ENCODE peak calls at places on chromosome 18, in seven cellular contexts. G, K, H, S, W, P and Q are unnamed samples.

GRCh38 chr18:74316257-74317180 is 880 bp downstream of the C18orf63 start:
- DNase-seq in G (no peak), K (no peak), H (peak), S (no peak), W (peak), P (no peak), Q (peak)

GRCh38 chr18:23712445-23712844 is 23.2 kb downstream of the LAMA3 start:
- DNase-seq in G (no peak), K (no peak), H (no peak), S (no peak), W (no peak), P (no peak), Q (no peak)

GRCh38 chr18:34207344-34207851 is 17.3 kb downstream of the NOL4 start:
- DNase-seq in G (no peak), K (no peak), H (no peak), S (no peak), W (no peak), P (no peak), Q (no peak)

GRCh38 chr18:3040183-3040582 is 27.2 kb upstream of the LPIN2 start:
- DNase-seq in G (no peak), K (no peak), H (no peak), S (no peak), W (no peak), P (no peak), Q (no peak)

GRCh38 chr18:12231986-12232385 is 22.2 kb upstream of the CIDEA start:
- DNase-seq in G (no peak), K (no peak), H (no peak), S (no peak), W (no peak), P (no peak), Q (no peak)

GRCh38 chr18:57980573-57981348 is 63.3 kb upstream of the NEDD4L start:
- DNase-seq in G (no peak), K (no peak), H (no peak), S (no peak), W (no peak), P (no peak), Q (no peak)

GRCh38 chr18:13376841-13377351 is 158.3 kb downstream of the LDLRAD4 start:
- DNase-seq in G (no peak), K (no peak), H (no peak), S (no peak), W (no peak), P (no peak), Q (no peak)

GRCh38 chr18:38751897-38752296 is 1186.3 kb upstream of the CELF4 start:
- DNase-seq in G (no peak), K (no peak), H (no peak), S (no peak), W (no peak), P (no peak), Q (peak)

GRCh38 chr18:63550068-63550467 is 7.9 kb downstream of the SERPINB12 start:
- DNase-seq in G (no peak), K (no peak), H (no peak), S (no peak), W (no peak), P (no peak), Q (no peak)

GRCh38 chr18:26614374-26614773 is 66.0 kb upstream of the KCTD1 start:
- DNase-seq in G (no peak), K (no peak), H (no peak), S (no peak), W (peak), P (no peak), Q (no peak)

GRCh38 chr18:59881728-59882685 is 17.8 kb upstream of the PMAIP1 start:
- DNase-seq in G (no peak), K (no peak), H (peak), S (no peak), W (peak), P (no peak), Q (peak)

GRCh38 chr18:79916546-79917350 is 34.7 kb downstream of the SLC66A2 start:
- DNase-seq in G (peak), K (no peak), H (no peak), S (no peak), W (no peak), P (no peak), Q (no peak)

GRCh38 chr18:58788971-58789797 is 75.5 kb upstream of the ZNF532 start:
- DNase-seq in G (peak), K (no peak), H (peak), S (no peak), W (peak), P (no peak), Q (peak)

GRCh38 chr18:7514796-7515440 is 52.2 kb upstream of the PTPRM start:
- DNase-seq in G (peak), K (peak), H (no peak), S (no peak), W (peak), P (no peak), Q (no peak)

GRCh38 chr18:34639662-34640061 is 70.4 kb upstream of the DTNA start:
- DNase-seq in G (no peak), K (no peak), H (no peak), S (no peak), W (no peak), P (no peak), Q (no peak)

GRCh38 chr18:3281456-3282400 is 19.8 kb downstream of the MYL12B start:
- DNase-seq in G (no peak), K (peak), H (peak), S (no peak), W (peak), P (no peak), Q (peak)

GRCh38 chr18:4035521-4035920 is 419.6 kb downstream of the DLGAP1 start:
- DNase-seq in G (no peak), K (no peak), H (no peak), S (no peak), W (peak), P (no peak), Q (no peak)

GRCh38 chr18:56402872-56403516 is 235.4 kb downstream of the TXNL1 start:
- DNase-seq in G (no peak), K (no peak), H (peak), S (no peak), W (no peak), P (no peak), Q (peak)

GRCh38 chr18:26863122-26863879 is 2.2 kb downstream of the AQP4 start:
- DNase-seq in G (peak), K (no peak), H (no peak), S (no peak), W (peak), P (no peak), Q (no peak)

GRCh38 chr18:33577688-33578370 is at the start of gene ASXL3:
- DNase-seq in G (peak), K (peak), H (no peak), S (no peak), W (peak), P (no peak), Q (peak)

GRCh38 chr18:32529737-32530420 is 59.2 kb upstream of the GAREM1 start:
- DNase-seq in G (no peak), K (no peak), H (no peak), S (no peak), W (no peak), P (no peak), Q (no peak)

GRCh38 chr18:36766836-36767235 is 62.0 kb downstream of the TPGS2 start:
- DNase-seq in G (no peak), K (no peak), H (no peak), S (no peak), W (no peak), P (no peak), Q (no peak)

GRCh38 chr18:29154196-29154757 is 977.3 kb upstream of the CDH2 start:
- DNase-seq in G (no peak), K (no peak), H (peak), S (no peak), W (no peak), P (peak), Q (no peak)

GRCh38 chr18:74453011-74453571 is 4.0 kb downstream of the DIPK1C start:
- DNase-seq in G (no peak), K (peak), H (no peak), S (no peak), W (no peak), P (no peak), Q (no peak)

GRCh38 chr18:58687871-58688308 is 16.6 kb downstream of the MALT1 start:
- DNase-seq in G (no peak), K (no peak), H (no peak), S (no peak), W (no peak), P (no peak), Q (no peak)

GRCh38 chr18:68734311-68734710 is 19.4 kb upstream of the TMX3 start:
- DNase-seq in G (no peak), K (no peak), H (peak), S (no peak), W (no peak), P (no peak), Q (no peak)

GRCh38 chr18:11953113-11953512 is 28.2 kb upstream of the IMPA2 start:
- DNase-seq in G (no peak), K (no peak), H (peak), S (no peak), W (no peak), P (no peak), Q (peak)

GRCh38 chr18:57585421-57585820 is 1.1 kb downstream of the FECH start:
- DNase-seq in G (no peak), K (peak), H (peak), S (no peak), W (no peak), P (no peak), Q (no peak)

GRCh38 chr18:26717123-26717522 is 148.4 kb downstream of the AQP4 start:
- DNase-seq in G (peak), K (no peak), H (no peak), S (no peak), W (no peak), P (no peak), Q (no peak)

GRCh38 chr18:13611616-13612110 is 114.7 kb downstream of the FAM210A start:
- DNase-seq in G (peak), K (peak), H (peak), S (no peak), W (peak), P (peak), Q (peak)

GRCh38 chr18:36130039-36130831 is 536 bp downstream of the ELP2 start:
- DNase-seq in G (no peak), K (peak), H (peak), S (no peak), W (no peak), P (no peak), Q (no peak)

GRCh38 chr18:52287151-52287550 is 52.8 kb upstream of the DCC start:
- DNase-seq in G (no peak), K (no peak), H (no peak), S (no peak), W (peak), P (no peak), Q (no peak)

GRCh38 chr18:12046751-12047335 is 46.8 kb upstream of the ANKRD62 start:
- DNase-seq in G (no peak), K (no peak), H (no peak), S (no peak), W (peak), P (no peak), Q (no peak)

GRCh38 chr18:23229472-23229871 is 94.2 kb downstream of the CABLES1 start:
- DNase-seq in G (no peak), K (no peak), H (peak), S (no peak), W (no peak), P (no peak), Q (peak)

GRCh38 chr18:25979358-25979727 is 111.1 kb downstream of the SS18 start:
- DNase-seq in G (no peak), K (no peak), H (no peak), S (no peak), W (no peak), P (no peak), Q (no peak)

GRCh38 chr18:77132369-77133050 is at the start of gene MBP:
- DNase-seq in G (peak), K (no peak), H (no peak), S (no peak), W (peak), P (no peak), Q (no peak)

DNA sequence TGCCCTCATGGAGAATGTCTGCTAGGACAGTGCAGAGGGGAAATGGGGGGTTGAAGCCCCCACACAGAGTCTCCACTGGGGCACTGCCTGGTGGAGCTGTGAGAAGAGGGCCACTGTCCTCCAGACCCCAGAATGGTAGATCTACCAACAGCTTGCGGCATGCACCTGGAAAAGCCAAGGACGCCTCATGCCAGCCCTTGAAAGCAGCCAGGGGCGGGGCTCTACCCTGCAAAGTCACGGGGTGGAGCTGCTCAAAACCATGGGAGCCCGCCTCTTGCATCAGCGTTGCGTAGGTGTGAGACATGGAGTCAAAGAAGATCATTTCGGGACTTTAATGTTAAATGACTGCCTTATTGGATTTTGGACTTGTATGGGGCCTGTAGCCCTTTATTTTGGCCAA is 157.6 kb downstream of the DSEL start:
- DNase-seq in G (no peak), K (no peak), H (no peak), S (no peak), W (no peak), P (no peak), Q (no peak)
- H2BK5ac ChIP-seq in G (no peak), K (no peak), H (no peak), S (no peak), W (no peak), P (peak), Q (no peak)

GRCh38 chr18:9587924-9588323 is 26.4 kb downstream of the PPP4R1 start:
- DNase-seq in G (no peak), K (no peak), H (no peak), S (no peak), W (no peak), P (no peak), Q (no peak)

GRCh38 chr18:9581667-9582066 is 32.7 kb downstream of the PPP4R1 start:
- DNase-seq in G (no peak), K (no peak), H (no peak), S (no peak), W (no peak), P (no peak), Q (no peak)

GRCh38 chr18:9586814-9587213 is 27.5 kb downstream of the PPP4R1 start:
- DNase-seq in G (no peak), K (no peak), H (no peak), S (no peak), W (no peak), P (no peak), Q (no peak)
- H3K23ac ChIP-seq in G (no peak), K (no peak), H (no peak), S (no peak), W (no peak), P (no peak), Q (no peak)

GRCh38 chr18:8686556-8686955 is 18.8 kb upstream of the MTCL1 start:
- DNase-seq in G (no peak), K (no peak), H (no peak), S (no peak), W (peak), P (no peak), Q (no peak)
- H2BK5ac ChIP-seq in G (no peak), K (no peak), H (no peak), S (peak), W (no peak), P (no peak), Q (no peak)

GRCh38 chr18:6509417-6510198 is 94.9 kb upstream of the L3MBTL4 start:
- DNase-seq in G (no peak), K (no peak), H (no peak), S (no peak), W (peak), P (peak), Q (peak)
- H3K23ac ChIP-seq in G (no peak), K (no peak), H (no peak), S (no peak), W (peak), P (no peak), Q (no peak)

GRCh38 chr18:45151645-45152044 is 463.6 kb upstream of the SLC14A2 start:
- DNase-seq in G (no peak), K (no peak), H (no peak), S (no peak), W (no peak), P (no peak), Q (no peak)

GRCh38 chr18:45156941-45157340 is 458.3 kb upstream of the SLC14A2 start:
- DNase-seq in G (no peak), K (no peak), H (peak), S (no peak), W (no peak), P (no peak), Q (peak)

GRCh38 chr18:45149712-45150111 is 465.6 kb upstream of the SLC14A2 start:
- DNase-seq in G (no peak), K (no peak), H (no peak), S (no peak), W (no peak), P (no peak), Q (no peak)

DNA sequence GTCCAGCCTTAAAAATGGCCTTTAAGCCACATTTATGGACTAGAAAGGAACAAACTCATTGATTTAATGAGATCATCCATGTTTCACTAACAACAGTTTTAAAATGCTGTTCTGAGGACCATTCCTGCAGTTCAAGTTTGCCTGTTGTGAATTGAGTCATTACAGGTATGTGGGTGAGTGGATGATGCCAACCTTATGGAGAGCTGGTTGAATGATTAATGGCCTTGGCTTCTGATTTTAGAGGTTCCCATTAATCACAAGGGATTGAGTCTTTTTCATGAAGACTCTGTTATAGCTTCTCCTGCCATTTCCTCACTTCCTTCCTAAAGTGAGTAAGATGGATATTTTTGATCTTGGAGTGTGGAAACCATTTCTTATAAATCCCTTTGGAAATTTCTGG is 459.8 kb upstream of the SLC14A2 start:
- DNase-seq in G (no peak), K (no peak), H (no peak), S (no peak), W (no peak), P (no peak), Q (no peak)
- H2BK5ac ChIP-seq in G (no peak), K (no peak), H (no peak), S (no peak), W (no peak), P (no peak), Q (no peak)

GRCh38 chr18:24795129-24795528 is 334.7 kb downstream of the HRH4 start:
- DNase-seq in G (no peak), K (no peak), H (no peak), S (no peak), W (no peak), P (no peak), Q (no peak)

GRCh38 chr18:24793742-24794141 is 333.3 kb downstream of the HRH4 start:
- DNase-seq in G (no peak), K (no peak), H (peak), S (no peak), W (no peak), P (no peak), Q (no peak)

GRCh38 chr18:24790347-24790746 is 329.9 kb downstream of the HRH4 start:
- DNase-seq in G (no peak), K (no peak), H (no peak), S (no peak), W (no peak), P (no peak), Q (no peak)

GRCh38 chr18:24792164-24792563 is 331.7 kb downstream of the HRH4 start:
- DNase-seq in G (no peak), K (no peak), H (peak), S (no peak), W (peak), P (no peak), Q (no peak)

DNA sequence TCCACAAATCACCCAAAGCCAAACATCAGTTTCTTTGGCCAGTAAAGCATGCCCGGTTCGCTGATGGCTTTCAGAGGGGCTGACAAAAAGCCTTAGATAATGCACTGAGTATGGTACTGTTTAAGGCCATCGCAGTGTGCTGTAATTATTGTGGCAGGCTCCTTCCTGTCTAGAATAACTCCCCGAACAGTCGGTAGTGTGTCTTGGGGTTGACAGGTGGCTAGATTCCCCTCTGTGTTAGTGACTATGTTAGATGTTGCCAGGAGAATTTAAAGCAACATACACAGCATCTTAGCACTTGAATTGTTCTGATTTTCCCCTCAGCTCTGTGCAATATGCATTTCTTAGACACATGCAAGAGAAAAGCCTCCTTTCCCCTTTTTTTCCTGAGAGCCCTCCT is 331.3 kb downstream of the HRH4 start:
- DNase-seq in G (no peak), K (no peak), H (no peak), S (no peak), W (no peak), P (no peak), Q (no peak)
- H3K23ac ChIP-seq in G (no peak), K (no peak), H (peak), S (no peak), W (no peak), P (no peak), Q (no peak)

GRCh38 chr18:78153362-78153761 is 826.3 kb upstream of the SALL3 start:
- DNase-seq in G (no peak), K (no peak), H (no peak), S (no peak), W (no peak), P (no peak), Q (no peak)

GRCh38 chr18:78150590-78150989 is 829.0 kb upstream of the SALL3 start:
- DNase-seq in G (no peak), K (no peak), H (no peak), S (no peak), W (no peak), P (no peak), Q (no peak)

GRCh38 chr18:78151234-78151633 is 828.4 kb upstream of the SALL3 start:
- DNase-seq in G (no peak), K (no peak), H (no peak), S (no peak), W (no peak), P (no peak), Q (no peak)

GRCh38 chr18:78154444-78154843 is 825.2 kb upstream of the SALL3 start:
- DNase-seq in G (no peak), K (no peak), H (no peak), S (no peak), W (no peak), P (no peak), Q (no peak)

GRCh38 chr18:78151948-78152725 is 827.5 kb upstream of the SALL3 start:
- DNase-seq in G (no peak), K (no peak), H (no peak), S (no peak), W (no peak), P (no peak), Q (no peak)
- H2BK5ac ChIP-seq in G (no peak), K (no peak), H (peak), S (peak), W (no peak), P (no peak), Q (no peak)

DNA sequence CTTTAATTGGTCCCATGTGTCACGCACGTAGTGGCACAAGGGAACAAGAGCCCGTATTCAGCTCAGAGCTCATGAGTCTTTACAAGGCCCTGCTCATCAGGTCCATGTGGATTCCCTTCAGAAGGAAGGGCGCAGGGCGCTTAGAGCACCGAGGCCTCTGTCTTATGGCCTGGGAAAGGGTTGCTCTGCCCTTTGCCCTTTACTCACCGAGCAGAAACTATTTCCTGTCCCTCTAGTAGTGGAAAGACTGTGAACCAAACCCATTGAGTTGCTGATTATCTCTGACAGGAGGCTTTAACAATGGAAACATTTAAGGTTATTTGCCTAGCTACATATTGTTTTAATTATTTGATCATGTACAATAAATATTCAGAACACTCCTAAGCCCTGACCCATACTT is 102.0 kb upstream of the ACAA2 start:
- DNase-seq in G (no peak), K (no peak), H (no peak), S (no peak), W (no peak), P (no peak), Q (no peak)
- H3K23ac ChIP-seq in G (no peak), K (no peak), H (no peak), S (no peak), W (no peak), P (no peak), Q (no peak)